ENCODE peak calls at places on chromosomes 11 and 22, in five cellular contexts. P, V, N, I and T are unnamed samples. For H3K4me1, the result is how much of the 10 kb centered on the place peaks cover.

GRCh38 chr11:13324709-13325108 is 47.1 kb downstream of the BMAL1 start:
- DNase-seq in P (no peak), V (no peak), N (no peak), I (no peak), T (no peak)

GRCh38 chr11:133714471-133715375 is 130.6 kb downstream of the SPATA19 start:
- DNase-seq in P (no peak), V (no peak), N (no peak), I (peak), T (no peak)

GRCh38 chr11:2142300-2142759 is 3.1 kb upstream of the IGF2 start:
- DNase-seq in P (no peak), V (no peak), N (peak), I (no peak), T (no peak)

GRCh38 chr11:103910721-103911120 is 125.7 kb upstream of the DDI1 start:
- DNase-seq in P (no peak), V (no peak), N (no peak), I (no peak), T (no peak)

GRCh38 chr11:30760341-30760740 is 174.2 kb upstream of the MPPED2 start:
- DNase-seq in P (no peak), V (no peak), N (no peak), I (no peak), T (no peak)

GRCh38 chr11:19853016-19853415 is 140.4 kb downstream of the NAV2 start:
- DNase-seq in P (no peak), V (no peak), N (peak), I (no peak), T (no peak)

GRCh38 chr11:91730620-91731019 is 494.0 kb upstream of the FAT3 start:
- DNase-seq in P (no peak), V (no peak), N (no peak), I (no peak), T (no peak)

GRCh38 chr11:125376117-125376516 is 119.9 kb downstream of the FEZ1 start:
- DNase-seq in P (no peak), V (peak), N (peak), I (no peak), T (no peak)

GRCh38 chr22:43901976-43902643 is 10.3 kb upstream of the PNPLA5 start:
- DNase-seq in P (no peak), V (no peak), N (peak), I (no peak), T (no peak)

GRCh38 chr11:64007629-64008282 is 21.5 kb downstream of the OTUB1 start:
- DNase-seq in P (no peak), V (no peak), N (no peak), I (peak), T (no peak)

GRCh38 chr11:8833568-8834275 is 77.3 kb upstream of the AKIP1 start:
- DNase-seq in P (no peak), V (no peak), N (peak), I (no peak), T (no peak)

GRCh38 chr11:45933131-45933821 is 10.8 kb downstream of the LARGE2 start:
- DNase-seq in P (peak), V (no peak), N (peak), I (no peak), T (no peak)

GRCh38 chr11:66287256-66288137 is 1.4 kb downstream of the YIF1A start:
- DNase-seq in P (no peak), V (no peak), N (no peak), I (no peak), T (no peak)

GRCh38 chr11:44818110-44818509 is 91.3 kb downstream of the TSPAN18 start:
- DNase-seq in P (no peak), V (no peak), N (no peak), I (no peak), T (no peak)

GRCh38 chr11:34243620-34244493 is 114.0 kb downstream of the ABTB2 start:
- DNase-seq in P (no peak), V (peak), N (peak), I (no peak), T (no peak)

GRCh38 chr11:88569342-88569741 is 231.8 kb upstream of the CTSC start:
- DNase-seq in P (no peak), V (no peak), N (no peak), I (no peak), T (no peak)

GRCh38 chr11:76026862-76027261 is 179.4 kb downstream of the WNT11 start:
- DNase-seq in P (no peak), V (no peak), N (no peak), I (no peak), T (no peak)

GRCh38 chr22:17919276-17920144 is 104.9 kb downstream of the MICAL3 start:
- DNase-seq in P (no peak), V (no peak), N (no peak), I (no peak), T (no peak)

GRCh38 chr11:78346799-78347198 is 70.8 kb downstream of the GAB2 start:
- DNase-seq in P (no peak), V (no peak), N (no peak), I (no peak), T (no peak)

GRCh38 chr22:38751422-38752346 is 4.1 kb downstream of the SUN2 start:
- DNase-seq in P (peak), V (peak), N (peak), I (no peak), T (no peak)

GRCh38 chr11:118047749-118048148 is 29.1 kb upstream of the TMPRSS4 start:
- DNase-seq in P (no peak), V (no peak), N (no peak), I (no peak), T (no peak)

GRCh38 chr22:46079861-46080821 is 70.2 kb upstream of the PPARA start:
- DNase-seq in P (no peak), V (no peak), N (peak), I (no peak), T (no peak)

GRCh38 chr11:1546536-1547466 is 25.3 kb downstream of the DUSP8 start:
- DNase-seq in P (peak), V (peak), N (peak), I (peak), T (no peak)

GRCh38 chr11:92556435-92556834 is 331.8 kb downstream of the FAT3 start:
- DNase-seq in P (no peak), V (peak), N (peak), I (peak), T (no peak)

GRCh38 chr11:86249307-86250098 is 5.0 kb downstream of the EED start:
- DNase-seq in P (no peak), V (no peak), N (no peak), I (no peak), T (no peak)

GRCh38 chr11:120061036-120061760 is 76.7 kb downstream of the TRIM29 start:
- DNase-seq in P (no peak), V (no peak), N (peak), I (peak), T (no peak)

GRCh38 chr11:83766932-83767331 is 480.8 kb upstream of the CCDC90B start:
- DNase-seq in P (no peak), V (no peak), N (no peak), I (no peak), T (no peak)

GRCh38 chr11:68881320-68881719 is 22.3 kb downstream of the MRPL21 start:
- DNase-seq in P (no peak), V (no peak), N (no peak), I (no peak), T (no peak)
- H3K27ac ChIP-seq in P (no peak), V (no peak), N (no peak), I (no peak), T (no peak)

GRCh38 chr11:122181893-122182292 is 65.9 kb upstream of the BLID start:
- DNase-seq in P (no peak), V (no peak), N (no peak), I (no peak), T (no peak)
- H3K4me1 ChIP-seq in P (under half), V (under half), N (under half), I (under half), T (under half)

GRCh38 chr22:41915035-41915782 is at the start of gene SHISA8:
- DNase-seq in P (no peak), V (peak), N (peak), I (peak), T (no peak)

GRCh38 chr22:41913040-41913719 is 1.7 kb downstream of the SHISA8 start:
- DNase-seq in P (no peak), V (no peak), N (no peak), I (no peak), T (no peak)

GRCh38 chr22:41912338-41913039 is 2.4 kb downstream of the SHISA8 start:
- DNase-seq in P (no peak), V (no peak), N (no peak), I (no peak), T (no peak)

GRCh38 chr22:41914611-41915034 is 251 bp downstream of the SHISA8 start:
- DNase-seq in P (no peak), V (no peak), N (no peak), I (peak), T (no peak)

DNA sequence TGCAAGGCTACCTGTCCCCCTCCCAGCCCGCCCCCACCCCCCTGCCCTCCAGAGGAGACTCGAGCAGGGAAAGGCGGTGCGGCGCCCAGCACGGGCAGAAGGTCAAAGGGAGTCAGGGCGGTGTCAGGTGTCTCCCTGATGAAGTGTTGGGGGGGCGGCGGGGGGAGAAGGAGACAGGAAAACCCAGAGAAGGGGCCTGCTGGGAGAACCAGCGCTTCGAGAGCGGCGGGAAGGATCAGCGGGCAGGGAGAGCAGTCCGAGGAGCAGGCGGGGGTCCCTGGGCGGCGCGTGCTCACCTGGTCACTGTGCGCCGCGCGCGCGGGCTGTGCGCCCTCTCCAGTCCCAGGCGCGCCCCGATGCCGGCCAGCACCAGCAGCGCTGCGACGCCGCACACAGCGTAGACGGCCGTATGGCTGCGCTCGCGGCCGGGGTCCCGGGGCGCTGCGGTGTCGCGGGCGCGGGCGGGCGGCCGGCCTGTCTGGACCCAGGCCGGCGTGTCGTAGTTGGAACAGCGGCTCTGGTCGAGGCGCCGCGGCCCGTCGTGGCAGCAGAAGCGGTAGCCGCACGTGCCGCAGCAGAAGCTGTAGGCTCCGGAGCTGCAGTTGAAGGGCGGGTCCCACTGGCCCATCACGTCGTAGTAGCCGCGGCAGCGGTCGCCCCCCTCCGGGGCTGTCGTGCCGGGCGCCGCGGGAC is 886 bp downstream of the SHISA8 start:
- DNase-seq in P (no peak), V (no peak), N (no peak), I (peak), T (no peak)
- H3K4me3 ChIP-seq in P (no peak), V (no peak), N (no peak), I (no peak), T (peak)

GRCh38 chr22:24466831-24467249 is 28.3 kb upstream of the UPB1 start:
- DNase-seq in P (no peak), V (peak), N (peak), I (peak), T (no peak)
- H3K27ac ChIP-seq in P (no peak), V (no peak), N (peak), I (no peak), T (no peak)

DNA sequence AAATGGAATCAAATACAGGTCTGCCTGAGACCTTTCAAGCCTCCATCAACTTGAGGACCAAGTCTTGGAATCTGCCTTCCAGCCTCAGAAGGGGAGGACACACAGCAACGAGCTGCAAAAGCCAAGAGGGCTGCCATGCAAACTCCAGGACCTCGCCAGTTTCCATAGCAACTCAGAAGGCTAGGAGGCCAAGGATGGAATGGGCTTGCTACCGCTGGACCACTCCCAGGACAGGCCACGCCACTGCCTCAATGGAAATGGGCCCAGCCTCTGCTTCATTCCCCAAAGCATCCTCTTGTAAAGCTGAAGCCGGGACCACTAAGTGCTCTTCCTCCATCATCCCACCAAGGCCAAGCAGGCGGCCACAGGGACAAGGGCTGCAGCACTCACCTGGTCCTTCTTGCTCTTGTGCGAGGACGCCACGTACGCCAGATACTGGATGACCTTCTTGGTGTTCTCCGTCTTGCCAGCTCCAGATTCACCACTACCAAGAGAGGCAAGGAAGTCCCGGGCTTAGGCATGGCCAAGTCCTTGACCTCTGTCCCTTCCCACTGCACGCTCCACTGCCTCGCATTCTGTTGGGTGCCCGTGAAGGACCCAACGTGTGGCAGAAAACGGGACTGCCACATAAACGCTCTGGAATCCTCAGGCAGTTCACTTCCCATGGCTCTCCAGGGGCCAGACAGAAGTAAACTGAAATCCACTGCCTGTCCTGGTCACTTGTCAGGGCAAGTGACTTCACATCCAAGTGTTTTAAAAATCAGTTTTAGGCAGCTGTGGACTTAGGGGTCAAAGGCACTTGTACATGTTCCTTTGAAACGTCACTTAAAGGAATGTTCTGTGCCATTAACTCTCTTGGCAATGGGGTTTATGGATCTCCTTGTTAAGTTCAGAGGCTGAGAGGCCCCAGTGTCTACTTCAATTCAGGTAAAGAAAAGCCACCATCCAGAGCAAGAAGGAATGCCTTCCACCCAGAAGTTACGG is 61.3 kb downstream of the MYH9 start:
- DNase-seq in P (no peak), V (no peak), N (no peak), I (no peak), T (no peak)
- H3K4me1 ChIP-seq in P (under half), V (under half), N (half or more), I (under half), T (under half)

GRCh38 chr11:3781423-3781822 is 15.9 kb downstream of the NUP98 start:
- DNase-seq in P (no peak), V (no peak), N (peak), I (no peak), T (no peak)
- H3K4me3 ChIP-seq in P (no peak), V (no peak), N (no peak), I (no peak), T (no peak)

DNA sequence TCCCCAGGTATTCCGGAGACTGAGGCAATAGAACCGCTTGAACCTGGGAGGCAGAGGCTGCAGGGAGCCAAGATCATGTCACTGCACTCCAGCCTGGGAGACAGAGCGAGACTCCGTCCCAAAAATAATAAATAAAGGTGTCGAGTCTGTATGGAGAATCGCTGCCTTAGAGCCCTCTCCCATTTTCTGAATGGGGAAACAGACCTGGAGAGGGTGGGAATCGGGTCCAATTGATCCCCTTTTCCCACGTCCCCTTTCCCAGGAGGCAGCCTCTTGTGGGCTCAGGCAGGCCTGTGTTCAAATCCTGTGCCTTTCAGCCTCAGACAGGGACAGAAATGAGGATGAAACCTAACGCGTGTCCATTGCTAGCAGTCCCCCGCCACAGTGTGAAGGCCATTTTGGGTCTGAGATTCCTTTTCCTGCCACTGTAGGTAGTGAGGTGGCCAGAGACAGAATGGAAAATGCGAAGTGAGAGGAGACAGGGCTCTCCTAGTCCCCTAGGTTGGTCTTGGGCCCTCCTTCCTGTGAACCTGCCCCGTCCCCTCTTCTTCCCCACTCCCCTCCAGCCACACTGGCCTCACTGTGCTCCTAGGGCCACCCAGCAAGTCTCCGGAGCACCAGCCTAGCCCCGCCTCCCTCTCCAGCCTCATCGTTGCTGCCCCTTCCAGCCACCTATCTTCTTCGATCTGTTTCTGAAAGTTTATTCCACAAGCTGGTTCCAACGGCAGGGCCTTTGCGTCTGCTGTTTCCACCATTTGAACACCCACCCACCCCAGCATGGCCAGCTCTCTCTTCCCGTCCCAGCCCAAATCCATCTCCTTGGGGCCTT is 2.7 kb upstream of the POLDIP3 start:
- DNase-seq in P (no peak), V (no peak), N (no peak), I (no peak), T (no peak)
- H3K27ac ChIP-seq in P (no peak), V (no peak), N (no peak), I (no peak), T (no peak)

DNA sequence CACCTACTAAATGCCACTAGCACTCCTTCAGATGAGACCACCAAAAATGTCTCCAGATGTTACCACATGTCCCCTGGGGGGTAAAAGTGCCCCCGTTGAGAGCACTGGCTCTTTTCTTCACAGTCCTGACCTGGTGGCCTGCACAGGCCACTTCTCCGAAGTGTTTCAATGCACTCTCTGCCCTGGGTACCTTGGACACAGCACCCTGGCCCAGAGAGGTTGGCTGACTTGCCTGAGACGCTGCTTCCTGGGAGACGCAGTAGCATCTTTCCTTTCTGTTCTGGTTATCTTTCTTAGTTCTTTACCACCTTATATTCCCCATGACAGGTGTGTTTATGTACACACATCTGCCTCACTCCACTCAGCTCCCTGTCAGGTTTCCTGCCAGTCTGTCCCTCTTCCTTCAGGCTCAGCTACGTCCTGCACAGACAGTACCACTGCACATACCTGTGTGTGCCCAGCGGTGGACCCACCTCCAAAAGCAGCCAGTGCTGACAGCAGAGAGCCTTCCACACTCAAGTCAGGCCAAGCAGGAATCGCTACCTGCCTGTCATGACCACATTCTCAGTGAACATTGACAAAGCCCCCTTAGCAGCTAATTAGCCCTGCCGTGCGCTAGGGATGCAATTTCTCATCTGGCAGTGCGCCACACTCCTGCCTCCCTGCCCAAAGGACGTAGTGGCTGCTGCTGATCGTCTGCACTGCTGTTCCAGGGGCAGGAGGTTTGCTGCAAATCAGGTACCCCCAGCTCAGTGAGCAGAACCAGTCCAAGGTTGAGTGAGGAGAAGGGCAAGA is 39.0 kb downstream of the FAM83F start:
- DNase-seq in P (no peak), V (no peak), N (no peak), I (no peak), T (no peak)
- H3K4me1 ChIP-seq in P (under half), V (under half), N (under half), I (under half), T (under half)

GRCh38 chr22:42277988-42278776 is 7.7 kb upstream of the TCF20 start:
- DNase-seq in P (no peak), V (peak), N (no peak), I (peak), T (no peak)
- H3K4me3 ChIP-seq in P (no peak), V (no peak), N (no peak), I (no peak), T (no peak)